ENCODE peak calls at places on chromosomes 2 and 18, in five cellular contexts. K, I, W, C and D are unnamed samples.
A peak's percentile ranks its signal among the peaks of the same experiment; 100 is the strongest.

GRCh38 chr2:120520929-120521912 is 175.3 kb downstream of the INHBB start:
- DNase-seq in K (peak; percentile 59), I (no peak), W (peak; percentile 55), C (peak; percentile 64), D (no peak)

GRCh38 chr18:54712315-54712714 is 116.0 kb upstream of the RAB27B start:
- DNase-seq in K (peak; percentile 91), I (no peak), W (peak; percentile 92), C (no peak), D (no peak)

GRCh38 chr2:100394111-100394641 is 23.3 kb downstream of the CHST10 start:
- DNase-seq in K (no peak), I (no peak), W (no peak), C (peak; percentile 80), D (peak; percentile 51)

GRCh38 chr2:31568585-31569201 is 12.0 kb downstream of the SRD5A2 start:
- DNase-seq in K (no peak), I (no peak), W (no peak), C (no peak), D (no peak)

GRCh38 chr2:204272913-204273312 is 272.4 kb upstream of the PARD3B start:
- DNase-seq in K (no peak), I (no peak), W (no peak), C (no peak), D (no peak)

GRCh38 chr18:67924656-67925055 is 408.1 kb upstream of the DSEL start:
- DNase-seq in K (no peak), I (no peak), W (no peak), C (no peak), D (no peak)

GRCh38 chr2:235165631-235166030 is 213.8 kb downstream of the SH3BP4 start:
- DNase-seq in K (peak; percentile 12), I (no peak), W (no peak), C (no peak), D (no peak)

GRCh38 chr18:74896390-74896991 is 298.8 kb downstream of the ZNF407 start:
- DNase-seq in K (peak; percentile 41), I (no peak), W (peak; percentile 6), C (peak; percentile 31), D (no peak)

GRCh38 chr2:47569658-47570398 is 166.9 kb downstream of the MSH2 start:
- DNase-seq in K (peak; percentile 15), I (no peak), W (peak; percentile 10), C (peak; percentile 66), D (no peak)

GRCh38 chr2:154740360-154740759 is 41.9 kb downstream of the KCNJ3 start:
- DNase-seq in K (no peak), I (no peak), W (no peak), C (no peak), D (no peak)

GRCh38 chr18:41842886-41843285 is 112.1 kb upstream of the PIK3C3 start:
- DNase-seq in K (peak; percentile 23), I (no peak), W (peak; percentile 52), C (no peak), D (no peak)

GRCh38 chr2:131014141-131014540 is 79.1 kb downstream of the FAM168B start:
- DNase-seq in K (no peak), I (no peak), W (no peak), C (no peak), D (no peak)

GRCh38 chr2:76678358-76679024 is 843.7 kb downstream of the LRRTM4 start:
- DNase-seq in K (no peak), I (no peak), W (no peak), C (no peak), D (no peak)

GRCh38 chr2:223108376-223109100 is 56.5 kb downstream of the KCNE4 start:
- DNase-seq in K (no peak), I (no peak), W (peak; percentile 76), C (no peak), D (no peak)

GRCh38 chr2:86185517-86186212 is 9.6 kb downstream of the IMMT start:
- DNase-seq in K (no peak), I (no peak), W (no peak), C (no peak), D (no peak)

DNA sequence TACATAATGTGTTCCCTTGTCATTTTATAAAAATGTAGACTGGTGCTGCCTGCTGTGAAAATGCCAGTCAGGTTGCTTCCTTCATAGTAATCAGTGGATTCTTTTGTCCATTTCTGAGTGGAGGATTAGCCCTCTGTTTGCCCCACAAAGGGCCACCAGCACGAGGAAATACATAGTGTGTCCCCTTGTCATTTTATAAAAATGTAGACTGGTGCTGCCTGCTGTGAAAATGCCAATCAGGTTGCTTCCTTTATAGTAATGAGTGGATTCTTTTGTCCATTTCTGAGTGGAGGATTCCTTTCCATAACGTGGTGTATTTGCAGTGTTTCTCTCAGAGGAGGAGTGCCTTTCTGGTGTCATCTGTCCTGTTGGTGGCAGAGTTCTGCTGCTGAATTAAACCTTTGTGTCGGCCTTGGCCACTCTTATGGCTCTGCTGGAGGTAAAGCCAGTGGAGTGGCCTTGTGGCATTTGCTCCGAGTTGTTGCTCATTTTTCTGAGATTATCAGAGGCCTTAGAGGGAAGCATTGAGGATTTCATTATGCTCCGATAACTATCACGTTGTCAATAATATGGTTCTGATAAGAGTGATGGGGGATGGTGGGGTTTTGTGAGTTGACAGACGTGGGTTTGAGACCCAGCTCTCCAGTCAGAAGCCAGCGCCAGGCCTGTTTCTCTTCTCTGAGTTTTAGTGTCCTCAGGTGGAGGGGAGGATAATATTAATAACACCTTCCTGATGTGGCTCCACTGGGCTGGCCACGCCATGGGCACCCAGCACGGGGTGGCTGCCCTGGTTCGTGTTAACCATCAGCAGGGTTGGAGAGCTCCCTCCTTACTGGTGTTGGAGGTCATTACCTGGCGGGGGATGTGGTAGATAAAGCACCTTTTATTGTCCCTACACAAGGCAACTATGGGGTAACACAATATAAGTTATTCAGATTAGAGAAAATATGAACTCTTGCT is 96.6 kb downstream of the NEDD4L start:
- DNase-seq in K (no peak), I (no peak), W (no peak), C (no peak), D (no peak)
- TF ChIP-seq CTCF in K (no peak), I (no peak), W (no peak), C (no peak), D (peak; percentile 31)

DNA sequence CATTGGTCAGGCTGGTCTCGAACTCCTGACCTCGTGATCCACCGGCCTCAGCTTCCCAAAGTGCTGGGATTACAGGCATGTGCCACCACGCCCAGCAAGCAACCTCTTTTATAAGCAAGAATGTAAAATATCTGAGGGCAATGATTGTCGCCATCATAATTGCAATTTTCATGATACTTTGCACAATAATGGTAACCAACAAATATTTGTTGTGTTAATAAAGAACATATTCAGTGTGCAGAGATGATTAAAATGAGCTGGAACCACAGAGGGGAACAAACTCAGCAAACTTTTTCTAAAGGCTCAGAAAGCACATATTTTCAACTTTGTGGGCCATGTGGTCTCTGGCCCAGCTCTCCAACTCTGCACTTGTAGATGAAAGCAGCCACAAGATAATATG is 115.2 kb upstream of the SIX2 start:
- DNase-seq in K (no peak), I (no peak), W (no peak), C (no peak), D (no peak)
- TF ChIP-seq CTCF in K (no peak), I (no peak), W (no peak), C (no peak), D (no peak)

GRCh38 chr2:59896499-59896898 is 657.0 kb downstream of the BCL11A start:
- DNase-seq in K (no peak), I (no peak), W (no peak), C (no peak), D (no peak)
- TF ChIP-seq CTCF in K (no peak), I (no peak), W (no peak), C (no peak), D (no peak)

GRCh38 chr2:148927010-148927409 is 52.0 kb downstream of the KIF5C start:
- DNase-seq in K (no peak), I (no peak), W (no peak), C (peak; percentile 50), D (no peak)

GRCh38 chr2:148922776-148923175 is 47.7 kb downstream of the KIF5C start:
- DNase-seq in K (no peak), I (no peak), W (no peak), C (no peak), D (no peak)

GRCh38 chr2:148928395-148928794 is 53.4 kb downstream of the KIF5C start:
- DNase-seq in K (no peak), I (no peak), W (no peak), C (no peak), D (no peak)

GRCh38 chr2:148930046-148930775 is 55.2 kb downstream of the KIF5C start:
- DNase-seq in K (peak; percentile 10), I (no peak), W (peak; percentile 52), C (no peak), D (no peak)

GRCh38 chr2:148926291-148926961 is 51.4 kb downstream of the KIF5C start:
- DNase-seq in K (peak; percentile 51), I (no peak), W (peak; percentile 27), C (peak; percentile 83), D (no peak)
- TF ChIP-seq CTCF in K (peak; percentile 78), I (peak; percentile 79), W (peak; percentile 37), C (peak; percentile 66), D (peak; percentile 60)

GRCh38 chr2:98487806-98488189 is 43.1 kb downstream of the INPP4A start:
- DNase-seq in K (peak; percentile 59), I (no peak), W (peak; percentile 40), C (no peak), D (no peak)
- TF ChIP-seq CTCF in K (peak; percentile 69), I (peak; percentile 73), W (peak; percentile 57), C (peak; percentile 27), D (peak; percentile 49)